ENCODE peak calls at places on chromosome 19, in five cellular contexts. R is progenitor cell of endocrine pancreas, A is AG09309, T is fibroblast of lung, D is esophagus muscularis mucosa. Z is an unnamed sample.
A peak's percentile ranks its signal among the peaks of the same experiment; 100 is the strongest.

GRCh38 chr19:53463263-53463662 is 4.3 kb upstream of the ZNF813 start:
- DNase-seq in R (no peak), A (no peak), T (peak; percentile 13), D (no peak), Z (no peak)

GRCh38 chr19:6739884-6740588 is 556 bp downstream of the TRIP10 start:
- DNase-seq in R (no peak), A (no peak), T (peak; percentile 6), D (no peak), Z (no peak)

GRCh38 chr19:20423381-20424207 is 142.0 kb downstream of the ZNF737 start:
- DNase-seq in R (peak; percentile 9), A (no peak), T (peak; percentile 78), D (no peak), Z (no peak)

GRCh38 chr19:18097217-18097992 is at the start of gene MAST3:
- DNase-seq in R (peak; percentile 68), A (no peak), T (peak; percentile 77), D (no peak), Z (peak; percentile 89)

GRCh38 chr19:53037101-53038097 is 7.1 kb upstream of the ERVV-2 start:
- DNase-seq in R (peak; percentile 37), A (peak; percentile 7), T (peak; percentile 73), D (no peak), Z (peak; percentile 90)

GRCh38 chr19:47203254-47203653 is 27.7 kb downstream of the BBC3 start:
- DNase-seq in R (no peak), A (no peak), T (no peak), D (no peak), Z (no peak)

GRCh38 chr19:44142014-44142523 is 715 bp downstream of the ZNF234 start:
- DNase-seq in R (no peak), A (no peak), T (peak; percentile 44), D (no peak), Z (no peak)

GRCh38 chr19:15702590-15702930 is 25.3 kb upstream of the OR10H2 start:
- DNase-seq in R (no peak), A (no peak), T (peak; percentile 3), D (peak; percentile 96), Z (no peak)

GRCh38 chr19:49432141-49433073 is 7.2 kb downstream of the GFY start:
- DNase-seq in R (no peak), A (no peak), T (no peak), D (no peak), Z (no peak)

GRCh38 chr19:54477650-54478049 is 4.6 kb upstream of the CDC42EP5 start:
- DNase-seq in R (no peak), A (no peak), T (no peak), D (no peak), Z (no peak)

GRCh38 chr19:49895566-49896297 is 955 bp downstream of the IL4I1 start:
- DNase-seq in R (no peak), A (no peak), T (no peak), D (no peak), Z (no peak)

GRCh38 chr19:53224606-53225005 is 30.1 kb downstream of the ZNF677 start:
- DNase-seq in R (no peak), A (no peak), T (no peak), D (no peak), Z (no peak)

GRCh38 chr19:18456974-18457373 is 19.0 kb upstream of the ISYNA1 start:
- DNase-seq in R (no peak), A (no peak), T (no peak), D (no peak), Z (no peak)

GRCh38 chr19:12799723-12800343 is 1.8 kb downstream of the PRDX2 start:
- DNase-seq in R (no peak), A (no peak), T (no peak), D (no peak), Z (no peak)

GRCh38 chr19:3504723-3505122 is 1.4 kb upstream of the FZR1 start:
- DNase-seq in R (no peak), A (no peak), T (no peak), D (no peak), Z (no peak)

GRCh38 chr19:30407310-30407709 is 35.1 kb downstream of the ZNF536 start:
- DNase-seq in R (no peak), A (no peak), T (no peak), D (no peak), Z (peak; percentile 64)

GRCh38 chr19:29467824-29468401 is 57.9 kb upstream of the VSTM2B start:
- DNase-seq in R (no peak), A (peak; percentile 2), T (no peak), D (peak; percentile 53), Z (no peak)

DNA sequence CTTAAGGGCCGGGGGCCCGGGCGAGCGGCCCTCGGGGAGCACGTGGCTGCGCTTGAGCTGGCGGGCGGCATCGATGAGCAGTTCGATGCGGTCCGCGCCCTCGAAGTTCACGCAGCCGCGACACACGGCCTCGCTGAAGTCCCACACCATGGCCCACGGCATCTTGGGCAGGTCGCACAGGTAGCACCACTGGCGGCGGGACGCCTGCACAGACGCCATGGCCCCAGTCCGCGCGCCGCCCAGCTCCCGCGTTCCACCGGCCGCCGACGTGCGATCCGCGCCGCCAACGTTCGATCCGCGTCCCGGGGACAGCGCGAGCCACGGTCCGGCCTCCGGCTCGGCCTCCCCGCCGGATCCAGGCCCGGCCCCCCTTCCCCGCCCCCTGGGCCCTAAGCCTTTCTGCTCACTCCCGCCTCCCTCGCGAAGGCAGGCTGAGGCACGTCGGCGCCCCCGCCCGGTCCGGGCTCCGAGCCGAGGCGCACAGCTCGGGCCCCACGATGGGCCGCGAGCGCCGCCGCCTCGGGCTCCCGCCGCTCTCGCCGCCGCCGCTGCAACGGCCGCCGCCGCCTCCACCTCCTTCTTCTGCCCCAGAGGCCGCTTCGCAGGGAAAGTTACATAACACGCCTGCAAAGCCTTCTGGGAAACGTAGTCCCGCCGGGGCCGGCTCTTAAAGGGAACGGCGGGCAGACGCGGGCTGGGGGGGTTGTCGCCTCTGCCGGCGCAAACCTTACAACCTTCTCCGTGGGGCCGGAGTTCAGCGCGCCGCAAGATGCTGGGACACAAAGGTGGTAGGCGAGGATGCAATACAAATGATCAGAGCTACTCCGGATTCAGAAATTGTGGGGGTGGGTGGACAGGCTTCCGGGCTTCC is at the start of gene IRF2BP1:
- DNase-seq in R (peak; percentile 80), A (peak; percentile 70), T (peak; percentile 93), D (peak; percentile 97), Z (peak; percentile 96)
- TF ChIP-seq CTCF in R (no peak), A (no peak), T (no peak), D (no peak), Z (no peak)

GRCh38 chr19:45403781-45404556 is 900 bp downstream of the PPP1R13L start:
- DNase-seq in R (peak; percentile 56), A (no peak), T (no peak), D (no peak), Z (no peak)
- TF ChIP-seq CTCF in R (peak; percentile 62), A (peak; percentile 71), T (peak; percentile 49), D (peak; percentile 23), Z (peak; percentile 60)

GRCh38 chr19:1132625-1133383 is 29.0 kb downstream of the GPX4 start:
- DNase-seq in R (no peak), A (no peak), T (no peak), D (no peak), Z (no peak)
- TF ChIP-seq CTCF in R (no peak), A (no peak), T (no peak), D (no peak), Z (no peak)

DNA sequence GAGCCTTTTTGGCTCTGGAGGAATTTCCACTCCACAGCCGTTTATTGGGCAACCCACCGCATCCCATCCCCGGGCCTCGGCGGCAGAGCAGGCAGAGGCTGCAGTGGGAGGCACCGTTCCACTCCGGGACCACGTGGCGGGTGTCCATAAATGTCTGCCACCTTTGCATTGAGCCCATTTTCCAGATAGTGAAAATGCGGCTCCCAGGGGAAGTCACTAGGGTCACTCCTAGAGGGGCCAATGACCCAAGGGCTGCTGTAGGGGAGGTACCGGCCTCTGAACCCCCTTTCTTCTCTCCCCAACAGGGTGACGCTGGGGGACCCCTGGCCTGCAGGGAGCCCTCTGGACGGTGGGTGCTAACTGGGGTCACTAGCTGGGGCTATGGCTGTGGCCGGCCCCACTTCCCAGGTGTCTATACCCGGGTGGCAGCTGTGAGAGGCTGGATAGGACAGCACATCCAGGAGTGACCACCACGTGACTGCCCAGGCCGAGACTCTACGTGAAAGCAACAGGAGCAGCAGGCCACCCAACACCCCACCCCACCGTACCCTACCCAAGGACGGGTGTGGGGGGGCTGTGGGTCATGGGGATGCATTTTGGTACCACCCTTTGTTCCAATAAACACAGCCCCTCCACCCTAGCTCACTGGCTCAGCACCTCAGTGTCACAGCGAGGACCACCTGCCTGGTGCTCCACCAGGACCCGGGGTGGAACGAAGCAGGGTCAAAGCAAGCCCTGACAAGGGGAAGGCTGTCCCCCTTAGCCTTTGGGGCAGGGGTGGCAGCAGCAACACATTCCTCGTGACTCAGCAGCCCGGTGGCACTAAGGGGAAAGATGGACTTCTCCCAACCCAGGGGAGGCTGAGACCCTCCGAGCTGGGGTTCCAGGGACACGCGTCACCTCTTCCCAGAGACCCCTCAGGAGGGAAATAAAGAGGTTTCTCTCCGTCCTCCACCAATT is 1.5 kb downstream of the TIMM13 start:
- DNase-seq in R (no peak), A (no peak), T (no peak), D (no peak), Z (no peak)
- TF ChIP-seq CTCF in R (no peak), A (no peak), T (no peak), D (no peak), Z (no peak)

GRCh38 chr19:41701401-41702075 is 6.9 kb upstream of the CEACAM5 start:
- DNase-seq in R (no peak), A (no peak), T (no peak), D (peak; percentile 84), Z (peak; percentile 59)
- TF ChIP-seq CTCF in R (no peak), A (no peak), T (no peak), D (no peak), Z (no peak)

GRCh38 chr19:1942078-1942933 is 1.3 kb downstream of the CSNK1G2 start:
- DNase-seq in R (peak; percentile 71), A (no peak), T (peak; percentile 58), D (peak; percentile 95), Z (no peak)
- TF ChIP-seq CTCF in R (no peak), A (no peak), T (no peak), D (no peak), Z (no peak)

DNA sequence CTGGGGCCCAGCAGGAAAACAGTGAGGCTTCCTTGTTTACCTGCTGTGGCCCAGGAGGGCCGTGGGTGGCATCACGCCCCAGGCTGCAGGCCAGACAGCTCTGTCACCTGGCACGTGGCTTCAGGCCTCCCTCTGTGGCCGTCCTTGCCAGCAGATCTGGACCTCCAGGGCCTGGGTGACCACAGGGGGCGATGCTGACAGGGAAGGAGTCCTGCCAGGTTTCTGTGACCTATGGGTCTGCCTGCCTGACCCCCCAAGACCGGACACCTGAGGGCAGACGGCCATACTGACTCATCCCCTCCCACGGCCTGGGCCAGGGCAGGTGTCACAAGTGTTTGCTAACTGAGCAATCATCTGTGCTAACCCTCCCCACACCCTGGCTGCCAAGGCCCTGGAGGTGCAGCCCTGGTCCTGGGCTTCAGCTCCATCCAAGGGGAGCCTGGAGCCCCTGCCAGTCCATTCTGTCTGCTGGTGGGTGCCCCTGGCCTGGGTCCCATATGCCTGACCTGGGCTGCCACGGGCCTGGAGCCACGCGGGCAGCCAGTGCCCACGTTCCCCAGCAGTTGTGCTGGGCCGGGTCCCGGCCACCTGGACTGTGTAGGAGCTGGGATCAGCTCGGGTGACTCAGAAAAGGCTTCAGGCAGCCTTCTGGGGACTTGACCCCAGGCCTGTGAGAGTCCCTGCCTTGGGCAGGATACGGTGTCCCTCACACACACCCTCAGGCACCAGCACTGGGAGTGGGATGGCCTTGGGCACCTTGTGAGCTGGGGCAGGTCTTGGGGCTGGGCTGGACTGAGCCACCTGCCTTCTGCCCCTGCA is 3.7 kb downstream of the CDC34 start:
- DNase-seq in R (no peak), A (no peak), T (no peak), D (no peak), Z (no peak)
- TF ChIP-seq CTCF in R (no peak), A (no peak), T (no peak), D (no peak), Z (no peak)